ENCODE peak calls at places on chromosome 4, in six cellular contexts. S, R, J, N, D and F are unnamed samples.

GRCh38 chr4:74933562-74934015 is 673 bp downstream of the PARM1 start:
- DNase-seq in J (peak), N (no peak), D (no peak), S (peak), R (no peak), F (peak)

GRCh38 chr4:159376289-159376688 is 273.4 kb downstream of the RAPGEF2 start:
- DNase-seq in D (no peak), R (no peak), S (no peak), J (no peak), N (no peak), F (no peak)

GRCh38 chr4:83905952-83906351 is 370.0 kb downstream of the GPAT3 start:
- DNase-seq in J (no peak), N (no peak), D (no peak), S (no peak), R (peak), F (no peak)

GRCh38 chr4:6873291-6873690 is 36.3 kb upstream of the TBC1D14 start:
- DNase-seq in S (peak), J (peak), D (no peak), N (no peak), R (no peak), F (no peak)

GRCh38 chr4:89737888-89738287 is 99.1 kb downstream of the SNCA start:
- DNase-seq in D (no peak), S (peak), N (no peak), R (no peak), J (no peak), F (peak)

GRCh38 chr4:122218762-122219161 is 66.6 kb downstream of the BLTP1 start:
- DNase-seq in D (no peak), S (peak), J (peak), N (no peak), R (no peak), F (peak)

GRCh38 chr4:74451214-74451661 is 6.3 kb downstream of the AREG start:
- DNase-seq in N (no peak), R (no peak), S (peak), J (peak), D (no peak), F (peak)

GRCh38 chr4:78923459-78924312 is 15.6 kb downstream of the PAQR3 start:
- DNase-seq in J (peak), D (no peak), S (no peak), N (no peak), R (no peak), F (peak)

GRCh38 chr4:41256131-41256739 is 493 bp upstream of the UCHL1 start:
- DNase-seq in D (no peak), R (peak), N (no peak), S (peak), J (peak), F (peak)

GRCh38 chr4:10738826-10739489 is 54.4 kb upstream of the CLNK start:
- DNase-seq in R (no peak), N (no peak), J (peak), S (no peak), D (no peak), F (peak)

GRCh38 chr4:16707874-16708273 is 190.6 kb downstream of the LDB2 start:
- DNase-seq in R (no peak), N (no peak), S (peak), J (peak), D (no peak), F (no peak)

GRCh38 chr4:144627663-144628076 is 18.3 kb upstream of the HHIP start:
- DNase-seq in J (peak), S (peak), N (no peak), R (no peak), D (no peak), F (no peak)

GRCh38 chr4:128107766-128108165 is 46.7 kb downstream of the LARP1B start:
- DNase-seq in S (no peak), J (peak), D (no peak), R (no peak), N (no peak), F (no peak)

GRCh38 chr4:119729815-119730643 is 101.4 kb upstream of the PDE5A start:
- DNase-seq in D (no peak), N (no peak), R (no peak), J (peak), S (peak), F (peak)

GRCh38 chr4:111994392-111994791 is 150.9 kb upstream of the FAM241A start:
- DNase-seq in S (no peak), R (no peak), N (no peak), D (no peak), J (no peak), F (no peak)

GRCh38 chr4:71195932-71196331 is 142.9 kb upstream of the SLC4A4 start:
- DNase-seq in R (peak), D (no peak), S (peak), N (no peak), J (peak), F (peak)

GRCh38 chr4:85928775-85929585 is 430.9 kb downstream of the MAPK10 start:
- DNase-seq in D (no peak), J (peak), N (no peak), S (peak), R (no peak), F (peak)

GRCh38 chr4:177356191-177356590 is 46.5 kb downstream of the NEIL3 start:
- DNase-seq in D (no peak), N (no peak), J (peak), S (no peak), R (no peak), F (no peak)

GRCh38 chr4:39609454-39609911 is 29.2 kb downstream of the SMIM14 start:
- DNase-seq in R (no peak), J (peak), D (no peak), N (no peak), S (no peak), F (no peak)

GRCh38 chr4:185467101-185467500 is 4.4 kb downstream of the CCDC110 start:
- DNase-seq in N (no peak), D (no peak), S (no peak), J (peak), R (no peak), F (peak)

GRCh38 chr4:184776821-184777220 is 42.9 kb upstream of the CENPU start:
- DNase-seq in D (no peak), N (no peak), R (no peak), S (no peak), J (no peak), F (no peak)

GRCh38 chr4:3317011-3317655 is 24.3 kb downstream of the RGS12 start:
- DNase-seq in J (no peak), N (no peak), S (no peak), R (no peak), D (peak), F (no peak)

GRCh38 chr4:6562931-6563901 is 11.8 kb upstream of the MAN2B2 start:
- DNase-seq in D (no peak), R (no peak), S (peak), N (no peak), J (peak), F (peak)

GRCh38 chr4:128600410-128600809 is 209.1 kb upstream of the JADE1 start:
- DNase-seq in N (no peak), D (no peak), S (peak), R (no peak), J (peak), F (peak)

GRCh38 chr4:117770269-117771087 is 263.8 kb upstream of the NDST3 start:
- DNase-seq in J (no peak), R (no peak), D (no peak), N (no peak), S (no peak), F (no peak)

GRCh38 chr4:76687730-76688441 is 210.1 kb downstream of the SOWAHB start:
- DNase-seq in N (no peak), D (no peak), S (no peak), J (no peak), R (no peak), F (no peak)

GRCh38 chr4:98845960-98846359 is 83.0 kb downstream of the EIF4E start:
- DNase-seq in R (peak), D (no peak), N (no peak), S (no peak), J (no peak), F (no peak)

GRCh38 chr4:179040259-179040658 is 1598.0 kb upstream of the AGA start:
- DNase-seq in D (no peak), N (no peak), S (no peak), J (no peak), R (peak), F (no peak)

GRCh38 chr4:4385729-4386295 is 1.1 kb upstream of the NSG1 start:
- DNase-seq in N (no peak), S (no peak), R (no peak), J (no peak), D (no peak), F (no peak)

GRCh38 chr4:4384837-4385236 is 2.1 kb upstream of the NSG1 start:
- DNase-seq in R (peak), D (no peak), N (no peak), S (peak), J (peak), F (no peak)

GRCh38 chr4:4386736-4387392 is at the start of gene NSG1:
- DNase-seq in D (no peak), S (peak), J (peak), R (peak), N (peak), F (peak)

GRCh38 chr4:4387531-4388311 is 819 bp downstream of the NSG1 start:
- DNase-seq in R (no peak), D (no peak), N (no peak), J (no peak), S (peak), F (peak)

DNA sequence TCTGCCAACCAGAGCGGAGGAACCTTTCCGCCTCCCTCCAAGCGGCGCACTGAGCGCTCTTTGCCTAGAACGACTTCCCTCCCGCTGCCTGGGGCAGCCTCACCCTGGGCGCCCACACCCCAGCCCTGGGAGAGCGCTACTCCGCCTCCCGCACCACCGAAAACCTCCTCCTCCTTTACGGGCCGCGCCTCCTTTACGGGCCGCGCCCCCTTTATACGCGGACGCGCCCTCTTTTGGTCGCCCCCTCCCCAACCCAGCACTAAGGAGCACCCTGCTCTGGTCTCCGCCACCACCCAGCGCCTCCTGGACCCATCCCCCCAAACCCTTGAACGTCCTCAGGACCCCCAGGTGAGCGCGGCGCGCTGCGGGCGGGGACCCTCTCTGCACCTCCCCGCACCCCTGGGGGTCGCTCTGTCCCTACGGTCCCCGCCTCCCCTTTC is 586 bp upstream of the NSG1 start:
- DNase-seq in J (peak), S (peak), R (no peak), D (no peak), N (no peak), F (peak)
- H3K4me3 ChIP-seq in J (peak), S (peak), R (peak), D (peak), N (peak), F (peak)

DNA sequence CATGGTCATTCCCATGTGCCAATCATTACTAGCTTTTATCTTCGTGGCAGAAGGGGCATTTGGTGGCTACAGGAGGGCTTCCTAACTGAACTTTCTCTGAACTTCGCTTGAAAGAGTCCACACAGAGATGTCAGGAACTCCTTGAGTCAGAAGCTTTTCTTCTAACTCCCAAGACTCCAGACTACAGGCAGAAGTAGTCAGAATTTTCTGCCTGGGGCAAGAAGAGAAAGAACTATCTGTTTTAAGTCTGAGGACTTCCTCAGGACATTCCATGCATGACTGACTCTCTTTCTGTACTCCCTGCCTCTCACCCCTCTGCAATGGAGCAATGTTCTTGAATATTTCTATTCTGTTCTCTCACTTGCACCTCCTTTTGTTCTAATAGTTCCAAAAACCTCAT is 170.5 kb upstream of the TBC1D9 start:
- DNase-seq in N (no peak), D (no peak), R (no peak), J (peak), S (no peak), F (peak)
- H3K4me3 ChIP-seq in N (no peak), D (no peak), R (no peak), J (no peak), S (no peak), F (no peak)

GRCh38 chr4:99893991-99894981 is at the start of gene LAMTOR3:
- DNase-seq in J (peak), N (peak), D (peak), R (peak), S (peak), F (peak)

GRCh38 chr4:99887837-99888236 is 6.4 kb downstream of the LAMTOR3 start:
- DNase-seq in R (no peak), N (no peak), S (peak), D (no peak), J (peak), F (peak)

GRCh38 chr4:99894998-99895397 is 771 bp upstream of the LAMTOR3 start:
- DNase-seq in J (no peak), S (no peak), N (no peak), D (no peak), R (no peak), F (no peak)

DNA sequence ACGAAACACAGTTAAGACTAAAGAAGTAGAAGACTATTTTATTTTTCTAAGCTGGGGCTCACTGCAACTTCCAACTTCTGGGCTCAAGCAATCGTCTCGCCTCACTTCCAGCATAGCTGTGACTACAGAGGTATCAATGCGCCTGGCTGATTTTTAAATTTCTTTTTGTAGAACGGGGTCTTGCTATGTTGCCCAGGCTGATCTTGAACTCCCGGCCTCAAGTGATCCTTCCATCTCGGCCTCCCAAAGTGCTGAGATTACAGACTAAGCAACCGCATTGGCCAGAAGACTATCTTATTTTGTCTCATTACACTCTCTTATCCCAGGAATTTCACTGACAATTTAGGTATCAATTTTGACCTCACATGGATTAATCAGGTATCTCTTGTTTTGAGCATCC is 1.2 kb downstream of the LAMTOR3 start:
- DNase-seq in S (no peak), N (no peak), D (no peak), J (no peak), R (no peak), F (no peak)
- H3K4me3 ChIP-seq in S (no peak), N (peak), D (no peak), J (peak), R (no peak), F (peak)

DNA sequence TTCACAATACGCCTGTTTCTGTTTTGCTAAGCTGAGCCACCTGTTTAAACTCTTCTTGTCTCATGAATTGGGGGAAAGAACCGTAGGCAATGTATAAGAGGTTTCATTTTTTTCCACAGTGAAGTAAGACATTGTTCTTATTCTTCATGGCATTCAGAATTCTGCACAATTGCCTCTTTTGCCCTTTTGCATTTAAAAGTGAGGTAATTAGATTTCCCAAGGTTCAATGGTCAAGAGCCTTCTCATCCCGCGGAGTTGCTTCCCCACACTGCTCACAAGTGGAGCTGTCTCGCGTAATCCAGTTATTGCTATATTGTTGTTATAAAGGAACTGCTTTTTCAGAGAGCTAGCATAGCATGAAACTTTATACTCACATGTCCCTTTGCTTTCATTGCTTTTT is 90.8 kb upstream of the SPRY1 start:
- DNase-seq in D (no peak), J (no peak), R (no peak), N (no peak), S (no peak), F (no peak)
- H3K4me3 ChIP-seq in D (no peak), J (no peak), R (no peak), N (no peak), S (no peak), F (no peak)

DNA sequence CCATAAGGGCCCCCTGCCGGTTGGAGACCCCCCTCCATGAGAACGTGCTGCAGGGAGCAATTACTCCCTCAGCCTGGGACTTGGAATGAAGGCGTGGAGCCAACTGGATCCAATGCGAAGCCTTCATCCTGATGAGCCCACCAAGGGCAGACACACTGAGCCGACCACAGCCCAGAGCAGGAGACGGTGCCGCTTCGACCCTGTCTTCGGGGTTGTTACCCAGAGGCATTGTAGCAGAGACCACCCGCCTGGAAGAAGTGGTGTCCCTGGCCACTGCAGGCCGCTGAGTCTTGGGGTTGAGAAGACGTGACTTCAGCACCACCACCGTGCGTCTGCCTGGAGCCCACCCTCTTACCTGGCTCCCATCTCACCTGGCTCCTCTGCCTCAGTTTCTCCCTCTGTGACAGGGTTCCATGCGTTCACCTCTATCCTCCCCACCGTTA is 7.0 kb upstream of the NKX1-1 start:
- DNase-seq in R (no peak), D (peak), J (no peak), N (no peak), S (no peak), F (no peak)
- H3K4me3 ChIP-seq in R (no peak), D (no peak), J (no peak), N (no peak), S (no peak), F (no peak)

DNA sequence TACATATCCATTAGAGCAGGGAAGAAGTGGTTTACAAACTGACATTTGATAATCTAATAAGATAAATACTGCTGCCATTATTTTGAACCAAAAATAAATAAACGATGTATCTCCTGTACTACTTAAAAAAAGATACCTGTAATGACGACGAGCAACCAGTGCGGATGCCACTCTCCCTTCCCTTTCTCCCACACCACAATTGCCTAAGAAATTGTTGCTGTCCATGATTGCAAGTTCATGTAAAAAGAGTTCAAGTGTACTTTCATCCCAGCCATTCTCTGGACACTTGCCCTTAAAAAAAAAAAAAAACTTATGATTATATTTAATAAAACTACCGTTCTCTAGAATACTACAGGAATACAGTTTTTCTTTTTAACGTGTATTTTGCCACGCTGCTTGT is 1.4 kb downstream of the SEPSECS start:
- DNase-seq in R (no peak), N (no peak), D (no peak), S (no peak), J (no peak), F (no peak)
- H3K4me3 ChIP-seq in R (no peak), N (peak), D (no peak), S (no peak), J (no peak), F (peak)

DNA sequence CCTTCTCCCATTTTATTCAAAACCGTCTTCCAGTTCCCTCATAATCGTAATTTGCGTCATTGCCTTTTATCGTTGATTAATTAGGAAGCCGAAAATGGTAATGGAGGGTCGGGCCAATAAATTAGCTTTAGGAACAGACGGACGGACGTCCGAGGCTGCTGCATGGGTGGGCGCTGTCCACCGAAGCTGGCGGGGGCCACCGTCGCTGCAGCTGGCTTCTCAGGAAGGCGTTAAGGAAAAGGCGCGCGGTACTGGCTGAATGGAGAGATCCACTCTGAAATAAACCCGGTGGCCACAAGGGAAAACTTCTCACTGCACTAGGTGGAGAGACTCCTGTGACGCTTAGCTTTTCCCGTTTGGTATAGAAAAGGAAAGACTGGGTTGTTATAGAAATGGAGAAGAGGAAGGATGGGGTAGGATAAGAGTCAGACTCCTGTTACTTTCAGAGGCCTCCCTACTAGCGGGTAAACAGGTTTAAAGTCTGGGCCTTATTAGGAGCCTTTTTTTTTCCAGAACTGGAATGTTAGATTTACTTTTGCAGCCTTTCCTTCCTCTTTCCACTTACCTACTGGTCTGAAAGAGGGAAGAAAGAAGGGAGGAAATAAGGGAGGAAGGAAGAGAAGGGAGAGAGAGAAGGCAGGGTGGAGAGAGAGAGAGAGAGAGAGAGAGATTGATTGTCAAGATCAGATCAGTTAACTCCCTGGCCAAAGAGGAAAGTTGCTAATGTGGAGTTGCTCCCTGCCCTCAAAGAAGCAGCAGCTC is 11.3 kb upstream of the PRDM8 start:
- DNase-seq in N (no peak), D (no peak), S (no peak), R (no peak), J (no peak), F (no peak)
- H3K4me3 ChIP-seq in N (peak), D (no peak), S (peak), R (no peak), J (no peak), F (peak)